ENCODE peak calls at places on chromosomes 1 and 21, in five cellular contexts. M, Z, U, N and P are unnamed samples.

GRCh38 chr1:197180252-197180878 is 33.9 kb upstream of the ASPM start:
- DNase-seq in Z (no peak), U (peak), M (no peak), N (peak), P (no peak)

GRCh38 chr1:50974618-50974935 is 4.5 kb downstream of the CDKN2C start:
- DNase-seq in M (no peak), Z (no peak), N (no peak), U (no peak), P (no peak)

GRCh38 chr1:65985393-65986066 is 192.8 kb downstream of the PDE4B start:
- DNase-seq in Z (no peak), N (no peak), U (no peak), M (no peak), P (no peak)

GRCh38 chr1:234735476-234735875 is 125.5 kb upstream of the IRF2BP2 start:
- DNase-seq in Z (no peak), U (no peak), M (no peak), N (no peak), P (no peak)

GRCh38 chr1:15255582-15256149 is 8.6 kb downstream of the FHAD1 start:
- DNase-seq in N (no peak), M (no peak), Z (no peak), U (no peak), P (no peak)

GRCh38 chr1:156646738-156647211 is 4.9 kb downstream of the BCAN start:
- DNase-seq in U (no peak), N (no peak), Z (no peak), M (no peak), P (no peak)

GRCh38 chr1:93262645-93263044 is 82.1 kb downstream of the CCDC18 start:
- DNase-seq in U (no peak), Z (no peak), M (no peak), N (no peak), P (no peak)

GRCh38 chr1:159204791-159205141 is at the start of gene ACKR1:
- DNase-seq in U (no peak), M (no peak), N (no peak), Z (no peak), P (no peak)

GRCh38 chr1:53326598-53327182 is 1.2 kb downstream of the LRP8 start:
- DNase-seq in N (no peak), M (no peak), Z (no peak), U (peak), P (no peak)

GRCh38 chr1:15965228-15965767 is 10.6 kb downstream of the ZBTB17 start:
- DNase-seq in N (no peak), Z (no peak), U (peak), M (no peak), P (no peak)

GRCh38 chr21:36810443-36810842 is 111.5 kb downstream of the SIM2 start:
- DNase-seq in M (no peak), U (no peak), Z (no peak), N (no peak), P (no peak)

GRCh38 chr1:54404939-54405880 is 984 bp downstream of the SSBP3 start:
- DNase-seq in M (no peak), Z (no peak), U (peak), N (no peak), P (peak)

GRCh38 chr1:51518730-51519047 is 377 bp downstream of the EPS15 start:
- DNase-seq in U (peak), Z (peak), M (peak), N (no peak), P (peak)

GRCh38 chr1:7290971-7291970 is 479.8 kb upstream of the VAMP3 start:
- DNase-seq in Z (no peak), M (no peak), U (peak), N (no peak), P (no peak)

GRCh38 chr1:152037920-152038658 is 1.3 kb upstream of the S100A11 start:
- DNase-seq in U (no peak), Z (no peak), N (no peak), M (no peak), P (no peak)

GRCh38 chr1:29700522-29700921 is 464.2 kb downstream of the PTPRU start:
- DNase-seq in N (no peak), U (no peak), Z (no peak), M (no peak), P (no peak)